ENCODE peak calls at places on chromosomes 2 and 18, in five cellular contexts. C, A, Q, T and X are unnamed samples.

GRCh38 chr2:191758420-191759199 is 80.7 kb downstream of the NABP1 start:
- DNase-seq in C (peak), A (peak), Q (peak), T (peak), X (peak)

GRCh38 chr2:100592226-100592625 is 29.4 kb downstream of the PDCL3 start:
- DNase-seq in C (no peak), A (no peak), Q (no peak), T (no peak), X (no peak)

GRCh38 chr2:118169359-118170005 is 81.2 kb downstream of the INSIG2 start:
- DNase-seq in C (no peak), A (no peak), Q (no peak), T (no peak), X (no peak)

GRCh38 chr2:173972165-173972564 is 7.0 kb upstream of the SP3 start:
- DNase-seq in C (no peak), A (no peak), Q (no peak), T (no peak), X (no peak)

GRCh38 chr2:6877402-6878305 is at the start of gene RSAD2:
- DNase-seq in C (peak), A (no peak), Q (no peak), T (no peak), X (peak)

GRCh38 chr2:1613731-1614354 is 130.5 kb downstream of the PXDN start:
- DNase-seq in C (no peak), A (no peak), Q (no peak), T (no peak), X (no peak)

GRCh38 chr2:37180006-37180639 is 8.3 kb downstream of the SULT6B1 start:
- DNase-seq in C (no peak), A (no peak), Q (no peak), T (no peak), X (no peak)

GRCh38 chr2:134401789-134402188 is 147.9 kb downstream of the MGAT5 start:
- DNase-seq in C (no peak), A (no peak), Q (no peak), T (no peak), X (no peak)

GRCh38 chr2:240627736-240628506 is 2.6 kb downstream of the GPR35 start:
- DNase-seq in C (no peak), A (no peak), Q (no peak), T (no peak), X (no peak)

GRCh38 chr2:105814291-105814940 is 69.7 kb downstream of the NCK2 start:
- DNase-seq in C (no peak), A (no peak), Q (no peak), T (no peak), X (no peak)

GRCh38 chr2:147030966-147031760 is 813.7 kb upstream of the ACVR2A start:
- DNase-seq in C (no peak), A (no peak), Q (no peak), T (no peak), X (peak)

GRCh38 chr2:151973901-151974199 is 125.0 kb downstream of the CACNB4 start:
- DNase-seq in C (peak), A (no peak), Q (no peak), T (peak), X (peak)

GRCh38 chr2:241501551-241501950 is 6.8 kb downstream of the STK25 start:
- DNase-seq in C (no peak), A (no peak), Q (no peak), T (no peak), X (no peak)

GRCh38 chr2:64875368-64875767 is 113.8 kb upstream of the SLC1A4 start:
- DNase-seq in C (no peak), A (no peak), Q (no peak), T (no peak), X (no peak)

GRCh38 chr2:37287966-37288365 is 36.7 kb downstream of the PRKD3 start:
- DNase-seq in C (peak), A (peak), Q (no peak), T (no peak), X (no peak)

GRCh38 chr18:74494514-74494913 is 1.6 kb upstream of the CNDP2 start:
- DNase-seq in C (no peak), A (no peak), Q (no peak), T (no peak), X (no peak)

DNA sequence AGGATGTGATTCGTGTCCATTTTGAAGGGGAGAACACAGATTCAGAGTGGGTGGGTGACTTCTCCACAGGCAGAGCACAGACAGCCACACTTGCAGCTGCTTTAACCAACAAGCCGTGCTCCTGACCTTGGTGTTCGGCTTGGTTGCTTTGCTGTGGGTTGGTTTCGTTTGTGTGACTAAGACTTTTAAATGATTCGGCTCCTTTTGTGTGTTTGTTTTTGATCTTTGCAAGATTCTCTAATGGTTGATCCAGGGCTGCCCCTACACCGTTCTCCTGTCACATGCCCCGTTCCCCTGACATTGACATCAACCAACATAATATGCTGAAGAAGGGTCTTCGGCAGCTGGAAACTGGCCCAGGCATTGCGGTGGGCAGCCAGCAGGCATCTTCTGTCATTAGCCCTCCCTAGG is 95.9 kb upstream of the MBOAT2 start:
- DNase-seq in C (peak), A (no peak), Q (no peak), T (no peak), X (no peak)
- H3K4me3 ChIP-seq in C (no peak), A (no peak), Q (no peak), T (no peak), X (no peak)

GRCh38 chr2:194566907-194567660 is 1089.9 kb upstream of the SLC39A10 start:
- DNase-seq in C (no peak), A (no peak), Q (no peak), T (no peak), X (no peak)
- TF ChIP-seq JUN in C (no peak), A (no peak), Q (no peak), T (no peak), X (no peak)

GRCh38 chr2:74199275-74199701 is 873 bp downstream of the MTHFD2 start:
- DNase-seq in C (no peak), A (no peak), Q (no peak), T (no peak), X (no peak)
- TF ChIP-seq POLR2A in C (no peak), A (no peak), Q (no peak), T (no peak), X (no peak)

GRCh38 chr2:178105566-178105965 is 6.7 kb upstream of the RBM45 start:
- DNase-seq in C (no peak), A (no peak), Q (no peak), T (no peak), X (no peak)

GRCh38 chr2:178106053-178106452 is 6.2 kb upstream of the RBM45 start:
- DNase-seq in C (no peak), A (no peak), Q (no peak), T (no peak), X (no peak)

GRCh38 chr2:178101321-178102079 is 10.7 kb upstream of the RBM45 start:
- DNase-seq in C (no peak), A (no peak), Q (no peak), T (no peak), X (no peak)
- H3K4me3 ChIP-seq in C (no peak), A (no peak), Q (no peak), T (no peak), X (no peak)